ENCODE peak calls at places on chromosomes 13 and 19, in eight cellular contexts. One of them, this sample, is unnamed.

GRCh38 chr19:16581145-16581970 is 9.1 kb upstream of the SLC35E1 start:
- DNase-seq in body of pancreas: peak; percentile 64
- DNase-seq in heart right ventricle: no peak
- DNase-seq in HCT116: no peak
- DNase-seq in psoas muscle: peak; percentile 59
- DNase-seq in ascending aorta: no peak
- DNase-seq in uterus: no peak
- DNase-seq in prostate gland: no peak
- DNase-seq in this sample: no peak

GRCh38 chr13:60572003-60572792 is 175.2 kb downstream of the TDRD3 start:
- DNase-seq in heart right ventricle: no peak
- DNase-seq in psoas muscle: no peak
- DNase-seq in body of pancreas: no peak
- DNase-seq in HCT116: no peak
- DNase-seq in prostate gland: no peak
- DNase-seq in uterus: no peak
- DNase-seq in ascending aorta: no peak
- DNase-seq in this sample: peak; percentile 43

GRCh38 chr13:30340367-30341184 is 33.2 kb upstream of the KATNAL1 start:
- DNase-seq in body of pancreas: peak; percentile 53
- DNase-seq in ascending aorta: peak; percentile 88
- DNase-seq in psoas muscle: peak; percentile 78
- DNase-seq in heart right ventricle: peak; percentile 61
- DNase-seq in prostate gland: no peak
- DNase-seq in HCT116: peak; percentile 16
- DNase-seq in uterus: peak; percentile 93
- DNase-seq in this sample: peak; percentile 22

GRCh38 chr19:23823952-23824389 is 65.3 kb upstream of the ZNF681 start:
- DNase-seq in heart right ventricle: no peak
- DNase-seq in psoas muscle: no peak
- DNase-seq in body of pancreas: no peak
- DNase-seq in ascending aorta: no peak
- DNase-seq in uterus: no peak
- DNase-seq in prostate gland: no peak
- DNase-seq in HCT116: no peak
- DNase-seq in this sample: no peak

GRCh38 chr13:93959796-93960533 is 519.5 kb downstream of the DCT start:
- DNase-seq in heart right ventricle: no peak
- DNase-seq in ascending aorta: no peak
- DNase-seq in uterus: no peak
- DNase-seq in psoas muscle: no peak
- DNase-seq in prostate gland: no peak
- DNase-seq in HCT116: no peak
- DNase-seq in body of pancreas: no peak
- DNase-seq in this sample: no peak

GRCh38 chr19:46515879-46516350 is 20.2 kb upstream of the PNMA8B start:
- DNase-seq in HCT116: no peak
- DNase-seq in body of pancreas: no peak
- DNase-seq in psoas muscle: no peak
- DNase-seq in uterus: no peak
- DNase-seq in ascending aorta: no peak
- DNase-seq in heart right ventricle: no peak
- DNase-seq in prostate gland: no peak
- DNase-seq in this sample: peak; percentile 48

GRCh38 chr13:21324793-21325192 is 134.3 kb downstream of the ZDHHC20 start:
- DNase-seq in prostate gland: no peak
- DNase-seq in psoas muscle: no peak
- DNase-seq in uterus: no peak
- DNase-seq in body of pancreas: no peak
- DNase-seq in ascending aorta: no peak
- DNase-seq in HCT116: no peak
- DNase-seq in heart right ventricle: no peak
- DNase-seq in this sample: no peak

GRCh38 chr13:41107104-41107571 is 25.5 kb downstream of the KBTBD6 start:
- DNase-seq in HCT116: no peak
- DNase-seq in ascending aorta: no peak
- DNase-seq in heart right ventricle: no peak
- DNase-seq in prostate gland: no peak
- DNase-seq in uterus: no peak
- DNase-seq in body of pancreas: no peak
- DNase-seq in psoas muscle: no peak
- DNase-seq in this sample: no peak

GRCh38 chr13:27101847-27102246 is 69.8 kb downstream of the USP12 start:
- DNase-seq in ascending aorta: no peak
- DNase-seq in HCT116: no peak
- DNase-seq in heart right ventricle: no peak
- DNase-seq in uterus: no peak
- DNase-seq in psoas muscle: no peak
- DNase-seq in body of pancreas: no peak
- DNase-seq in prostate gland: no peak
- DNase-seq in this sample: no peak

GRCh38 chr13:48125794-48126228 is 30.9 kb upstream of the MED4 start:
- DNase-seq in heart right ventricle: no peak
- DNase-seq in ascending aorta: no peak
- DNase-seq in prostate gland: no peak
- DNase-seq in HCT116: no peak
- DNase-seq in psoas muscle: no peak
- DNase-seq in body of pancreas: peak; percentile 26
- DNase-seq in uterus: peak; percentile 53
- DNase-seq in this sample: no peak

GRCh38 chr13:60080871-60081270 is 82.9 kb downstream of the DIAPH3 start:
- DNase-seq in ascending aorta: no peak
- DNase-seq in psoas muscle: no peak
- DNase-seq in heart right ventricle: no peak
- DNase-seq in prostate gland: no peak
- DNase-seq in HCT116: no peak
- DNase-seq in body of pancreas: no peak
- DNase-seq in uterus: no peak
- DNase-seq in this sample: no peak

GRCh38 chr19:6587093-6587820 is 3.7 kb downstream of the CD70 start:
- DNase-seq in psoas muscle: no peak
- DNase-seq in HCT116: no peak
- DNase-seq in ascending aorta: no peak
- DNase-seq in body of pancreas: no peak
- DNase-seq in heart right ventricle: no peak
- DNase-seq in prostate gland: no peak
- DNase-seq in uterus: no peak
- DNase-seq in this sample: no peak

GRCh38 chr19:13929340-13929739 is 8.9 kb downstream of the PODNL1 start:
- DNase-seq in heart right ventricle: no peak
- DNase-seq in HCT116: no peak
- DNase-seq in ascending aorta: no peak
- DNase-seq in body of pancreas: no peak
- DNase-seq in psoas muscle: no peak
- DNase-seq in uterus: no peak
- DNase-seq in prostate gland: no peak
- DNase-seq in this sample: no peak

GRCh38 chr13:29805994-29806748 is 44.2 kb downstream of the UBL3 start:
- DNase-seq in ascending aorta: no peak
- DNase-seq in heart right ventricle: no peak
- DNase-seq in prostate gland: no peak
- DNase-seq in psoas muscle: no peak
- DNase-seq in HCT116: no peak
- DNase-seq in body of pancreas: no peak
- DNase-seq in uterus: no peak
- DNase-seq in this sample: no peak

GRCh38 chr13:40578055-40578454 is 88.4 kb downstream of the FOXO1 start:
- DNase-seq in prostate gland: no peak
- DNase-seq in ascending aorta: no peak
- DNase-seq in uterus: no peak
- DNase-seq in HCT116: no peak
- DNase-seq in heart right ventricle: no peak
- DNase-seq in body of pancreas: no peak
- DNase-seq in psoas muscle: no peak
- DNase-seq in this sample: no peak

GRCh38 chr13:100984349-100984748 is 309.8 kb upstream of the TMTC4 start:
- DNase-seq in body of pancreas: no peak
- DNase-seq in HCT116: no peak
- DNase-seq in uterus: no peak
- DNase-seq in ascending aorta: no peak
- DNase-seq in prostate gland: no peak
- DNase-seq in heart right ventricle: no peak
- DNase-seq in psoas muscle: no peak
- DNase-seq in this sample: no peak

GRCh38 chr13:114053026-114053425 is 79.2 kb upstream of the C13orf46 start:
- DNase-seq in uterus: no peak
- DNase-seq in prostate gland: no peak
- DNase-seq in body of pancreas: no peak
- DNase-seq in ascending aorta: no peak
- DNase-seq in heart right ventricle: no peak
- DNase-seq in psoas muscle: no peak
- DNase-seq in HCT116: no peak
- DNase-seq in this sample: no peak

GRCh38 chr13:33798023-33798422 is 19.9 kb upstream of the RFC3 start:
- DNase-seq in psoas muscle: no peak
- DNase-seq in uterus: no peak
- DNase-seq in prostate gland: no peak
- DNase-seq in HCT116: no peak
- DNase-seq in ascending aorta: no peak
- DNase-seq in heart right ventricle: no peak
- DNase-seq in body of pancreas: no peak
- DNase-seq in this sample: no peak

GRCh38 chr13:68588623-68589022 is 1358.5 kb upstream of the PCDH9 start:
- DNase-seq in body of pancreas: no peak
- DNase-seq in ascending aorta: no peak
- DNase-seq in uterus: no peak
- DNase-seq in HCT116: no peak
- DNase-seq in heart right ventricle: no peak
- DNase-seq in prostate gland: no peak
- DNase-seq in psoas muscle: no peak
- DNase-seq in this sample: no peak

GRCh38 chr13:39040206-39040605 is 1.9 kb downstream of the NHLRC3 start:
- DNase-seq in psoas muscle: no peak
- DNase-seq in body of pancreas: no peak
- DNase-seq in uterus: no peak
- DNase-seq in prostate gland: no peak
- DNase-seq in heart right ventricle: no peak
- DNase-seq in HCT116: no peak
- DNase-seq in ascending aorta: no peak
- DNase-seq in this sample: no peak

GRCh38 chr13:42762917-42763316 is 18.5 kb upstream of the FAM216B start:
- DNase-seq in prostate gland: no peak
- DNase-seq in HCT116: no peak
- DNase-seq in body of pancreas: no peak
- DNase-seq in ascending aorta: no peak
- DNase-seq in heart right ventricle: no peak
- DNase-seq in psoas muscle: no peak
- DNase-seq in uterus: no peak
- DNase-seq in this sample: no peak

GRCh38 chr13:60671386-60671785 is 274.4 kb downstream of the TDRD3 start:
- DNase-seq in uterus: no peak
- DNase-seq in ascending aorta: no peak
- DNase-seq in prostate gland: no peak
- DNase-seq in body of pancreas: no peak
- DNase-seq in psoas muscle: no peak
- DNase-seq in heart right ventricle: no peak
- DNase-seq in HCT116: no peak
- DNase-seq in this sample: no peak

GRCh38 chr19:51359294-51359693 is 6.9 kb downstream of the ETFB start:
- DNase-seq in heart right ventricle: no peak
- DNase-seq in psoas muscle: no peak
- DNase-seq in ascending aorta: no peak
- DNase-seq in body of pancreas: no peak
- DNase-seq in prostate gland: no peak
- DNase-seq in uterus: no peak
- DNase-seq in HCT116: no peak
- DNase-seq in this sample: no peak

DNA sequence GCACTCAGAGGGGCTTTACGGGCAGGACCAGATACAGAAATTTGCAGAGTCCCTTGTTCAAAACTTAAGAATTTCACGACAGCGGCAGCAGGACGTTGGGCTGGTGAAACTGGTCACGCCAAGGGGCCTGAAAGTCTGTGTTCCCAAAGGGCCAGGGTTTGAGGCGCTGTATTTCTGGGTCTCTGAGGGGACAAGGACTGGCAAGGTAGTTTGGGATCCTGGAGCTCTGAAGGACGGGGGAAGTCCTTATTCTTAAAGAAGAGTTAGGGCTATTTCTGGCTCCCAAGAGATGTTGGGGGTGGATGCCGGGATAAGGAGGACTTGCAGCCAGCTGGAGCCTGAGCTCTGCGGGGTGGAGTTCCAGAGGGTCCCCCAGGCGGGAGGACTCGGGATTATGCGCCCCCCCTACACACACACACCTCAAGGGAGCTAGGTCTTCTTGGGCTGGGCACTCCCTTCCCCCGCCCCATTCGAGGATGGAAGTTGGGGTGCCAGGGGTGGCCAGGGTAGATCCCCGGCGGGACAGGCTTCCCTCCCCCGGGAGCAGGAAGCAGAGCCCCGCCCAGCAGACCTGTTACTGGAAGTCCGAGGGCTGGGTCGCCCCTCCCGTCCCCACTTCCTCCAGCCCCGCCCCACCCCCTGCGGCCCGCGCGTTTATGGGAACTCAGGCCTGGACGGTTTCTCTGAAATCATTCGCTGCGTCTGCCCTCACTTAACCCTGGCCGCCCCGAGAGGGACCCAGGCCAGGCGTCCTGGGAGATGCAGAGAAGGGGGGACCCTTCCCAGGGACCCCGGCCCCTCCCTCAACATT is 5.6 kb downstream of the BCL3 start:
- DNase-seq in HCT116: no peak
- DNase-seq in heart right ventricle: peak; percentile 94
- DNase-seq in psoas muscle: peak; percentile 96
- DNase-seq in uterus: peak; percentile 91
- DNase-seq in body of pancreas: peak; percentile 97
- DNase-seq in prostate gland: peak; percentile 95
- DNase-seq in ascending aorta: peak; percentile 95
- DNase-seq in this sample: peak; percentile 66
- H3K4me3 ChIP-seq in HCT116: peak overlapping the region; percentile 50
- H3K4me3 ChIP-seq in heart right ventricle: peak overlapping the region; percentile 58
- H3K4me3 ChIP-seq in psoas muscle: peak overlapping the region; percentile 97
- H3K4me3 ChIP-seq in uterus: peak overlapping the region; percentile 36
- H3K4me3 ChIP-seq in body of pancreas: no peak overlapping the region
- H3K4me3 ChIP-seq in prostate gland: peak overlapping the region; percentile 39
- H3K4me3 ChIP-seq in ascending aorta: peak overlapping the region; percentile 41
- H3K4me3 ChIP-seq in this sample: peak overlapping the region; percentile 43

GRCh38 chr13:36294061-36294460 is 3.6 kb downstream of the CCDC169 start:
- DNase-seq in heart right ventricle: no peak
- DNase-seq in prostate gland: peak; percentile 65
- DNase-seq in uterus: no peak
- DNase-seq in psoas muscle: no peak
- DNase-seq in body of pancreas: no peak
- DNase-seq in HCT116: no peak
- DNase-seq in ascending aorta: no peak
- DNase-seq in this sample: no peak
- H3K4me1 ChIP-seq in heart right ventricle: peaks cover 18% of the 10 kb centered on the region
- H3K4me1 ChIP-seq in prostate gland: peaks cover 11% of the 10 kb centered on the region
- H3K4me1 ChIP-seq in uterus: no peaks in the 10 kb centered on the region
- H3K4me1 ChIP-seq in psoas muscle: peaks cover 4% of the 10 kb centered on the region
- H3K4me1 ChIP-seq in body of pancreas: no peaks in the 10 kb centered on the region
- H3K4me1 ChIP-seq in HCT116: no peaks in the 10 kb centered on the region
- H3K4me1 ChIP-seq in ascending aorta: no peaks in the 10 kb centered on the region
- H3K4me1 ChIP-seq in this sample: peaks cover 18% of the 10 kb centered on the region

GRCh38 chr13:32585625-32586021 is 629 bp upstream of the PDS5B start:
- DNase-seq in psoas muscle: no peak
- DNase-seq in HCT116: no peak
- DNase-seq in heart right ventricle: no peak
- DNase-seq in ascending aorta: no peak
- DNase-seq in body of pancreas: no peak
- DNase-seq in uterus: peak; percentile 28
- DNase-seq in prostate gland: peak; percentile 8
- DNase-seq in this sample: peak; percentile 1
- TF ChIP-seq CTCF in psoas muscle: no peak
- TF ChIP-seq CTCF in HCT116: no peak
- TF ChIP-seq CTCF in heart right ventricle: no peak
- TF ChIP-seq CTCF in ascending aorta: no peak
- TF ChIP-seq CTCF in body of pancreas: no peak
- TF ChIP-seq CTCF in uterus: no peak
- TF ChIP-seq CTCF in prostate gland: no peak
- TF ChIP-seq CTCF in this sample: no peak

GRCh38 chr19:10872551-10873107 is 1.3 kb downstream of the CARM1 start:
- DNase-seq in uterus: no peak
- DNase-seq in ascending aorta: no peak
- DNase-seq in HCT116: no peak
- DNase-seq in heart right ventricle: no peak
- DNase-seq in body of pancreas: no peak
- DNase-seq in prostate gland: no peak
- DNase-seq in psoas muscle: no peak
- DNase-seq in this sample: no peak
- H3K4me3 ChIP-seq in uterus: peak overlapping the region; percentile 87
- H3K4me3 ChIP-seq in ascending aorta: peak overlapping the region; percentile 88
- H3K4me3 ChIP-seq in HCT116: peak overlapping the region; percentile 86
- H3K4me3 ChIP-seq in heart right ventricle: peak overlapping the region; percentile 79
- H3K4me3 ChIP-seq in body of pancreas: peak overlapping the region; percentile 80
- H3K4me3 ChIP-seq in prostate gland: peak overlapping the region; percentile 81
- H3K4me3 ChIP-seq in psoas muscle: peak overlapping the region; percentile 87
- H3K4me3 ChIP-seq in this sample: peak overlapping the region; percentile 85

This sample was measured in PC-9.